ENCODE peak calls at places on chromosomes 5 and 9, in ten cellular contexts. One of them, this sample, is unnamed.

GRCh38 chr5:136023935-136024645 is 4.7 kb upstream of the TGFBI start:
- DNase-seq in HFF-Myc: no peak
- DNase-seq in endothelial cell: no peak
- DNase-seq in mammary epithelial cell: no peak
- DNase-seq in A673: no peak
- DNase-seq in ovary: no peak
- DNase-seq in endodermal cell: peak; percentile 16
- DNase-seq in brain microvascular endothelial cell: no peak
- DNase-seq in H9: no peak
- DNase-seq in AG09319: peak; percentile 95
- DNase-seq in this sample: peak; percentile 78

GRCh38 chr5:90096415-90097081 is 313.0 kb downstream of the CETN3 start:
- DNase-seq in HFF-Myc: no peak
- DNase-seq in endothelial cell: no peak
- DNase-seq in mammary epithelial cell: peak; percentile 76
- DNase-seq in A673: peak; percentile 66
- DNase-seq in ovary: no peak
- DNase-seq in endodermal cell: peak; percentile 71
- DNase-seq in brain microvascular endothelial cell: peak; percentile 96
- DNase-seq in H9: no peak
- DNase-seq in AG09319: no peak
- DNase-seq in this sample: peak; percentile 48

GRCh38 chr5:98774192-98775046 is 956 bp downstream of the RGMB start:
- DNase-seq in HFF-Myc: no peak
- DNase-seq in endothelial cell: peak; percentile 63
- DNase-seq in mammary epithelial cell: peak; percentile 70
- DNase-seq in A673: peak; percentile 86
- DNase-seq in ovary: peak; percentile 71
- DNase-seq in endodermal cell: peak; percentile 85
- DNase-seq in brain microvascular endothelial cell: peak; percentile 73
- DNase-seq in H9: peak; percentile 69
- DNase-seq in AG09319: peak; percentile 38
- DNase-seq in this sample: peak; percentile 65

GRCh38 chr9:136840140-136840876 is 2.0 kb upstream of the AJM1 start:
- DNase-seq in HFF-Myc: no peak
- DNase-seq in endothelial cell: no peak
- DNase-seq in mammary epithelial cell: no peak
- DNase-seq in A673: peak; percentile 76
- DNase-seq in ovary: no peak
- DNase-seq in endodermal cell: peak; percentile 55
- DNase-seq in brain microvascular endothelial cell: no peak
- DNase-seq in H9: peak; percentile 48
- DNase-seq in AG09319: no peak
- DNase-seq in this sample: no peak

GRCh38 chr9:108184941-108185340 is 670.8 kb downstream of the ACTL7B start:
- DNase-seq in HFF-Myc: no peak
- DNase-seq in endothelial cell: no peak
- DNase-seq in mammary epithelial cell: peak; percentile 94
- DNase-seq in A673: no peak
- DNase-seq in ovary: no peak
- DNase-seq in endodermal cell: no peak
- DNase-seq in brain microvascular endothelial cell: peak; percentile 47
- DNase-seq in H9: no peak
- DNase-seq in AG09319: no peak
- DNase-seq in this sample: peak; percentile 40

GRCh38 chr5:159774476-159775031 is 141.7 kb upstream of the ADRA1B start:
- DNase-seq in HFF-Myc: no peak
- DNase-seq in endothelial cell: no peak
- DNase-seq in mammary epithelial cell: no peak
- DNase-seq in A673: no peak
- DNase-seq in ovary: no peak
- DNase-seq in endodermal cell: peak; percentile 70
- DNase-seq in brain microvascular endothelial cell: no peak
- DNase-seq in H9: peak; percentile 82
- DNase-seq in AG09319: no peak
- DNase-seq in this sample: no peak

GRCh38 chr9:131048332-131048731 is 39.4 kb downstream of the LAMC3 start:
- DNase-seq in HFF-Myc: no peak
- DNase-seq in endothelial cell: no peak
- DNase-seq in mammary epithelial cell: no peak
- DNase-seq in A673: no peak
- DNase-seq in ovary: no peak
- DNase-seq in endodermal cell: no peak
- DNase-seq in brain microvascular endothelial cell: no peak
- DNase-seq in H9: no peak
- DNase-seq in AG09319: no peak
- DNase-seq in this sample: no peak

GRCh38 chr9:21852751-21853150 is 50.3 kb downstream of the MTAP start:
- DNase-seq in HFF-Myc: no peak
- DNase-seq in endothelial cell: no peak
- DNase-seq in mammary epithelial cell: no peak
- DNase-seq in A673: no peak
- DNase-seq in ovary: no peak
- DNase-seq in endodermal cell: no peak
- DNase-seq in brain microvascular endothelial cell: no peak
- DNase-seq in H9: no peak
- DNase-seq in AG09319: no peak
- DNase-seq in this sample: no peak

GRCh38 chr5:140178482-140179116 is 3.6 kb downstream of the CYSTM1 start:
- DNase-seq in HFF-Myc: no peak
- DNase-seq in endothelial cell: no peak
- DNase-seq in mammary epithelial cell: no peak
- DNase-seq in A673: no peak
- DNase-seq in ovary: no peak
- DNase-seq in endodermal cell: no peak
- DNase-seq in brain microvascular endothelial cell: no peak
- DNase-seq in H9: no peak
- DNase-seq in AG09319: no peak
- DNase-seq in this sample: no peak

GRCh38 chr9:127390563-127390962 is 6.4 kb upstream of the SLC2A8 start:
- DNase-seq in HFF-Myc: no peak
- DNase-seq in endothelial cell: no peak
- DNase-seq in mammary epithelial cell: no peak
- DNase-seq in A673: no peak
- DNase-seq in ovary: no peak
- DNase-seq in endodermal cell: no peak
- DNase-seq in brain microvascular endothelial cell: no peak
- DNase-seq in H9: no peak
- DNase-seq in AG09319: no peak
- DNase-seq in this sample: no peak

GRCh38 chr9:93260290-93261066 is 76.5 kb downstream of the WNK2 start:
- DNase-seq in HFF-Myc: no peak
- DNase-seq in endothelial cell: no peak
- DNase-seq in mammary epithelial cell: no peak
- DNase-seq in A673: no peak
- DNase-seq in ovary: peak; percentile 4
- DNase-seq in endodermal cell: peak; percentile 42
- DNase-seq in brain microvascular endothelial cell: no peak
- DNase-seq in H9: peak; percentile 23
- DNase-seq in AG09319: no peak
- DNase-seq in this sample: no peak

DNA sequence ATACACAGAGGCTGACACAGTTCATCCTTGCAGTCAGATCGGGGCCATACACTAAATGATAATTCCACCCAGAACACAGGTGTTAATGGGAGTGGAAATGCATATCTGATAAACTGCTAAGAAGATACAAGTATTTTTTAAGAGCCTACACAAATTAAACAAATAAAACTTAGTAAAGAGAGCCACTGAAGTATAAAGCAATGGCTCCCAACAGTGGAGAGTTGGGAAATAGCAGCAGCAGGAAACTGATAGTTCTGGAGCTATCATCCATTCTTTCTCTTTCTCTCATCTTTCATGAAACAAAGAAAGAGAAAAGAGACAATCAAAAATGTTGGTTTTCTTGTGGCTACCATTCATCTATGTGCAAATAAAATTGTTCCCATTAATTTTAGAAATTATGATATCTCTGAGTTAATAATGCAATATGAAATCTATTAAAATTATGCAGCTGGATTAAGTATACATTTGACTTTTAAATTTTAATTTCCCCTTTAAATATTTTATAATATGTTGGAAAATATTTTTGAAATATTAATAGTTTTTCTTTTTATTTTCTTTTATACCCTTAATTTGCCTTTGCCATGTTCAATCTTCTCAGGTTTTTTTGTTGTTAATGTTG is 120.8 kb downstream of the EMB start:
- DNase-seq in HFF-Myc: no peak
- DNase-seq in endothelial cell: no peak
- DNase-seq in mammary epithelial cell: no peak
- DNase-seq in A673: peak; percentile 8
- DNase-seq in ovary: no peak
- DNase-seq in endodermal cell: no peak
- DNase-seq in brain microvascular endothelial cell: no peak
- DNase-seq in H9: no peak
- DNase-seq in AG09319: no peak
- DNase-seq in this sample: no peak
- TF ChIP-seq CTCF in HFF-Myc: no peak
- TF ChIP-seq CTCF in endothelial cell: no peak
- TF ChIP-seq CTCF in mammary epithelial cell: peak; percentile 86
- TF ChIP-seq CTCF in A673: peak; percentile 54
- TF ChIP-seq CTCF in ovary: no peak
- TF ChIP-seq CTCF in endodermal cell: no peak
- TF ChIP-seq CTCF in brain microvascular endothelial cell: peak; percentile 66
- TF ChIP-seq CTCF in H9: no peak
- TF ChIP-seq CTCF in AG09319: no peak
- TF ChIP-seq CTCF in this sample: no peak

GRCh38 chr5:73150872-73151271 is 22.1 kb upstream of the TMEM174 start:
- DNase-seq in HFF-Myc: no peak
- DNase-seq in endothelial cell: no peak
- DNase-seq in mammary epithelial cell: no peak
- DNase-seq in A673: no peak
- DNase-seq in ovary: no peak
- DNase-seq in endodermal cell: no peak
- DNase-seq in brain microvascular endothelial cell: no peak
- DNase-seq in H9: no peak
- DNase-seq in AG09319: no peak
- DNase-seq in this sample: no peak
- TF ChIP-seq CTCF in HFF-Myc: no peak
- TF ChIP-seq CTCF in endothelial cell: no peak
- TF ChIP-seq CTCF in mammary epithelial cell: no peak
- TF ChIP-seq CTCF in A673: no peak
- TF ChIP-seq CTCF in ovary: no peak
- TF ChIP-seq CTCF in endodermal cell: no peak
- TF ChIP-seq CTCF in brain microvascular endothelial cell: no peak
- TF ChIP-seq CTCF in H9: no peak
- TF ChIP-seq CTCF in AG09319: no peak
- TF ChIP-seq CTCF in this sample: no peak

DNA sequence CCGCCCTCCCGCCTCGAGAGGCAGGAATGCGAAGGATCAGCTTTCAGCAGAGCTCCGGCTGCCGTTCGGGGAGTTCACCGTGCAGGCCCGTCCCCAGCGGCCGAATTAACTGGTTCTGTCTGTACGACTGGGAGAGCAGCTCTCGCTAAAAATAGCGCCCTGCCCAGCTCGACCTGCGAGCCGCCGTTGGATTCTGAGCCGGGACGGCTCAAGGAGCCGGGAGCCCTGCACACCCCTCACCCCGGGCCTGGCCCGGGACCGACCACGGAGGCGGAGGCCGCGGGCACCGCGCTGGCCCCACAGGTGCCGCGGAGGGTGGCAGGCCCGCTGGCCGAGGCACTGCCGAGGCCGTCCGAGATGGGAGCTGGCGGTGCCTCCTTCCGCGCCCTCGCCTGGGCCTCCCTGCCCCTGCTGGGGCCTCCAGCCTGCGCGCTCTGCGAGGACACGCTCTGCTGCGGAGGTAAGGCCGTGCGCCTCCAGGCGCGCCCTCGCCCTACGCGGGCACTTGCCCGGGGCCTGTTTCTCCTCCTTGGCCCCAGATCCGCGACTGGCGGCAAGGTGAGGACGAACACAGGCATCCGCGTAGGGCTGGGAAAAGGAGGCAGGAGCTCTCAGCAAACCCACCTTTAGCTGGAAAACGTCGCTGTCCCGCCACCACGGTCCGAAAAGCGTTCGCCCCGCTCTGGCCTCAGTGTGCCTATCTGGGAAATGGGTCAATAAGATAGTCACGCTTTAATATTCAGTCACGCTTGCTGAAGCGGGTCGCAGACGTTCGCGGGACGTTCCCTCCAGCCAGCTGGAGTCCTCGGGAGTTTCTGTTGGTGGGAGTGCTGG is 53.0 kb upstream of the DAB2IP start:
- DNase-seq in HFF-Myc: no peak
- DNase-seq in endothelial cell: peak; percentile 76
- DNase-seq in mammary epithelial cell: no peak
- DNase-seq in A673: no peak
- DNase-seq in ovary: peak; percentile 82
- DNase-seq in endodermal cell: peak; percentile 97
- DNase-seq in brain microvascular endothelial cell: peak; percentile 74
- DNase-seq in H9: peak; percentile 93
- DNase-seq in AG09319: peak; percentile 57
- DNase-seq in this sample: peak; percentile 80
- TF ChIP-seq CTCF in HFF-Myc: peak; percentile 40
- TF ChIP-seq CTCF in endothelial cell: no peak
- TF ChIP-seq CTCF in mammary epithelial cell: no peak
- TF ChIP-seq CTCF in A673: no peak
- TF ChIP-seq CTCF in ovary: peak; percentile 34
- TF ChIP-seq CTCF in endodermal cell: peak; percentile 70
- TF ChIP-seq CTCF in brain microvascular endothelial cell: peak; percentile 59
- TF ChIP-seq CTCF in H9: peak; percentile 32
- TF ChIP-seq CTCF in AG09319: peak; percentile 44
- TF ChIP-seq CTCF in this sample: peak; percentile 50

GRCh38 chr5:172451771-172452197 is 2.5 kb downstream of the SH3PXD2B start:
- DNase-seq in HFF-Myc: no peak
- DNase-seq in endothelial cell: no peak
- DNase-seq in mammary epithelial cell: peak; percentile 74
- DNase-seq in A673: peak; percentile 28
- DNase-seq in ovary: no peak
- DNase-seq in endodermal cell: peak; percentile 62
- DNase-seq in brain microvascular endothelial cell: peak; percentile 79
- DNase-seq in H9: peak; percentile 35
- DNase-seq in AG09319: no peak
- DNase-seq in this sample: peak; percentile 87

GRCh38 chr5:172453986-172454354 is 355 bp downstream of the SH3PXD2B start:
- DNase-seq in HFF-Myc: no peak
- DNase-seq in endothelial cell: peak; percentile 62
- DNase-seq in mammary epithelial cell: peak; percentile 16
- DNase-seq in A673: peak; percentile 51
- DNase-seq in ovary: peak; percentile 78
- DNase-seq in endodermal cell: peak; percentile 84
- DNase-seq in brain microvascular endothelial cell: no peak
- DNase-seq in H9: peak; percentile 61
- DNase-seq in AG09319: no peak
- DNase-seq in this sample: peak; percentile 69

GRCh38 chr5:172453206-172453985 is 929 bp downstream of the SH3PXD2B start:
- DNase-seq in HFF-Myc: no peak
- DNase-seq in endothelial cell: peak; percentile 63
- DNase-seq in mammary epithelial cell: peak; percentile 54
- DNase-seq in A673: peak; percentile 71
- DNase-seq in ovary: peak; percentile 72
- DNase-seq in endodermal cell: peak; percentile 89
- DNase-seq in brain microvascular endothelial cell: peak; percentile 66
- DNase-seq in H9: peak; percentile 77
- DNase-seq in AG09319: no peak
- DNase-seq in this sample: peak; percentile 59

GRCh38 chr5:172450861-172451695 is 3.2 kb downstream of the SH3PXD2B start:
- DNase-seq in HFF-Myc: no peak
- DNase-seq in endothelial cell: peak; percentile 54
- DNase-seq in mammary epithelial cell: no peak
- DNase-seq in A673: peak; percentile 61
- DNase-seq in ovary: no peak
- DNase-seq in endodermal cell: peak; percentile 87
- DNase-seq in brain microvascular endothelial cell: no peak
- DNase-seq in H9: peak; percentile 70
- DNase-seq in AG09319: no peak
- DNase-seq in this sample: peak; percentile 64

GRCh38 chr5:172452398-172453205 is 1.7 kb downstream of the SH3PXD2B start:
- DNase-seq in HFF-Myc: no peak
- DNase-seq in endothelial cell: no peak
- DNase-seq in mammary epithelial cell: peak; percentile 56
- DNase-seq in A673: peak; percentile 11
- DNase-seq in ovary: no peak
- DNase-seq in endodermal cell: peak; percentile 70
- DNase-seq in brain microvascular endothelial cell: peak; percentile 74
- DNase-seq in H9: peak; percentile 49
- DNase-seq in AG09319: no peak
- DNase-seq in this sample: peak; percentile 84
- TF ChIP-seq CTCF in HFF-Myc: no peak
- TF ChIP-seq CTCF in endothelial cell: no peak
- TF ChIP-seq CTCF in mammary epithelial cell: peak; percentile 40
- TF ChIP-seq CTCF in A673: no peak
- TF ChIP-seq CTCF in ovary: no peak
- TF ChIP-seq CTCF in endodermal cell: no peak
- TF ChIP-seq CTCF in brain microvascular endothelial cell: peak; percentile 33
- TF ChIP-seq CTCF in H9: no peak
- TF ChIP-seq CTCF in AG09319: no peak
- TF ChIP-seq CTCF in this sample: no peak